ENCODE peak calls at places on chromosomes 12 and 14, in ten cellular contexts. C, E, R, F, Z, M, L, H, V and A are unnamed samples.

GRCh38 chr12:3683670-3684069 is 69.2 kb downstream of the CRACR2A start:
- DNase-seq in C (no peak), E (peak; percentile 31), R (no peak), F (no peak), Z (no peak), M (no peak), L (no peak), H (peak; percentile 22), V (no peak), A (no peak)

GRCh38 chr14:76293923-76294322 is 82.0 kb upstream of the ESRRB start:
- DNase-seq in C (no peak), E (no peak), R (no peak), F (no peak), Z (no peak), M (peak; percentile 32), L (no peak), H (no peak), V (no peak), A (no peak)

GRCh38 chr12:62306569-62307530 is 46.6 kb downstream of the USP15 start:
- DNase-seq in C (no peak), E (no peak), R (no peak), F (no peak), Z (no peak), M (no peak), L (no peak), H (no peak), V (no peak), A (no peak)

GRCh38 chr12:3655331-3655900 is 97.5 kb downstream of the CRACR2A start:
- DNase-seq in C (peak; percentile 58), E (no peak), R (no peak), F (no peak), Z (no peak), M (peak; percentile 56), L (peak; percentile 39), H (no peak), V (peak; percentile 25), A (no peak)

GRCh38 chr14:104517426-104517825 is 62.1 kb upstream of the C14orf180 start:
- DNase-seq in C (no peak), E (no peak), R (no peak), F (no peak), Z (no peak), M (no peak), L (no peak), H (no peak), V (no peak), A (no peak)

GRCh38 chr12:24455811-24456210 is 493.1 kb downstream of the BCAT1 start:
- DNase-seq in C (no peak), E (no peak), R (no peak), F (no peak), Z (no peak), M (no peak), L (no peak), H (no peak), V (no peak), A (no peak)

GRCh38 chr12:96401061-96401871 is 1.0 kb upstream of the CDK17 start:
- DNase-seq in C (peak; percentile 52), E (peak; percentile 89), R (no peak), F (peak; percentile 80), Z (peak; percentile 13), M (no peak), L (peak; percentile 69), H (no peak), V (peak; percentile 78), A (peak; percentile 33)

GRCh38 chr12:122851820-122852219 is 16.6 kb downstream of the HIP1R start:
- DNase-seq in C (peak; percentile 20), E (peak; percentile 91), R (no peak), F (no peak), Z (no peak), M (no peak), L (no peak), H (peak; percentile 67), V (no peak), A (no peak)

GRCh38 chr12:102533483-102533882 is 53.1 kb upstream of the IGF1 start:
- DNase-seq in C (no peak), E (no peak), R (no peak), F (no peak), Z (no peak), M (no peak), L (no peak), H (no peak), V (no peak), A (no peak)

GRCh38 chr12:724194-724855 is 28.1 kb upstream of the WNK1 start:
- DNase-seq in C (no peak), E (no peak), R (no peak), F (no peak), Z (no peak), M (no peak), L (no peak), H (no peak), V (peak; percentile 2), A (no peak)

GRCh38 chr12:120110550-120111501 is 5.7 kb downstream of the RAB35 start:
- DNase-seq in C (no peak), E (no peak), R (peak; percentile 12), F (no peak), Z (peak; percentile 28), M (peak; percentile 91), L (peak; percentile 81), H (no peak), V (peak; percentile 80), A (no peak)

GRCh38 chr12:32870716-32871115 is 25.9 kb downstream of the PKP2 start:
- DNase-seq in C (no peak), E (no peak), R (no peak), F (no peak), Z (no peak), M (no peak), L (no peak), H (no peak), V (no peak), A (no peak)